ENCODE peak calls at places on chromosomes 16 and 17, in eight cellular contexts. O is transverse colon, Q is stomach, M is sigmoid colon, A is SK-N-SH, T is K562, Y is ovary, P is A549. E is an unnamed sample. For H3K4me1, the result is how much of the 10 kb centered on the place peaks cover.

GRCh38 chr17:19724501-19725420 is 8.4 kb upstream of the SLC47A2 start:
- DNase-seq in T (no peak), Y (peak), O (peak), M (peak), A (no peak), Q (peak), P (no peak), E (peak)

GRCh38 chr17:43599835-43600234 is 53.7 kb upstream of the ETV4 start:
- DNase-seq in Q (no peak), P (no peak), A (no peak), M (no peak), O (no peak), T (no peak), Y (no peak), E (no peak)

GRCh38 chr17:17824119-17824779 is 12.5 kb downstream of the SREBF1 start:
- DNase-seq in Q (no peak), T (no peak), O (no peak), A (peak), Y (no peak), P (no peak), M (no peak), E (peak)

GRCh38 chr16:13093676-13094075 is 192.3 kb downstream of the SHISA9 start:
- DNase-seq in P (no peak), Y (no peak), T (no peak), O (no peak), M (no peak), A (no peak), Q (no peak), E (no peak)

GRCh38 chr16:31460582-31461002 is 1.3 kb downstream of the ARMC5 start:
- DNase-seq in P (no peak), Y (no peak), A (peak), O (no peak), T (no peak), Q (no peak), M (peak), E (no peak)

GRCh38 chr16:65618335-65618734 is 496.5 kb upstream of the CDH11 start:
- DNase-seq in Y (no peak), T (no peak), O (no peak), Q (no peak), A (peak), P (no peak), M (no peak), E (no peak)

GRCh38 chr17:72555052-72555451 is 434.2 kb downstream of the SOX9 start:
- DNase-seq in M (no peak), A (no peak), O (no peak), P (no peak), Y (no peak), T (no peak), Q (no peak), E (no peak)

GRCh38 chr17:64632606-64633005 is 29.5 kb downstream of the SMURF2 start:
- DNase-seq in Y (no peak), A (no peak), P (no peak), O (no peak), Q (no peak), T (no peak), M (no peak), E (no peak)

GRCh38 chr16:50326835-50327465 is 41.8 kb downstream of the BRD7 start:
- DNase-seq in M (no peak), P (no peak), Q (no peak), Y (no peak), O (no peak), T (peak), A (no peak), E (no peak)

GRCh38 chr17:29070795-29071194 is 27.9 kb downstream of the PIPOX start:
- DNase-seq in O (no peak), Q (no peak), M (no peak), A (no peak), Y (no peak), P (no peak), T (no peak), E (no peak)

GRCh38 chr16:28063047-28063521 is 430 bp downstream of the GSG1L start:
- DNase-seq in T (no peak), O (no peak), Q (no peak), A (peak), P (no peak), M (no peak), Y (no peak), E (no peak)

GRCh38 chr17:5416886-5417285 is 2.6 kb downstream of the NUP88 start:
- DNase-seq in T (no peak), Q (no peak), P (no peak), O (peak), M (no peak), Y (no peak), A (no peak), E (no peak)

GRCh38 chr17:70934834-70935233 is 765.5 kb downstream of the KCNJ2 start:
- DNase-seq in A (no peak), M (no peak), O (no peak), P (no peak), Q (no peak), T (no peak), Y (no peak), E (no peak)

GRCh38 chr17:79444226-79444625 is 166.6 kb downstream of the RBFOX3 start:
- DNase-seq in Y (no peak), A (no peak), Q (no peak), T (no peak), M (no peak), O (no peak), P (no peak), E (no peak)

GRCh38 chr17:63827801-63828221 is 348 bp upstream of the FTSJ3 start:
- DNase-seq in O (no peak), P (no peak), A (no peak), Y (no peak), T (no peak), Q (no peak), M (no peak), E (no peak)

GRCh38 chr16:89841275-89841674 is 13.0 kb downstream of the SPIRE2 start:
- DNase-seq in Q (no peak), O (peak), T (no peak), Y (no peak), A (peak), M (no peak), P (no peak), E (no peak)

GRCh38 chr16:28597692-28598261 is 927 bp upstream of the SULT1A2 start:
- DNase-seq in P (no peak), Q (no peak), M (no peak), A (no peak), T (peak), O (no peak), Y (no peak), E (peak)

GRCh38 chr17:72445055-72445991 is 324.5 kb downstream of the SOX9 start:
- DNase-seq in T (no peak), Y (no peak), A (no peak), P (peak), O (peak), M (no peak), Q (peak), E (peak)

GRCh38 chr17:72671034-72671433 is 421.5 kb downstream of the SLC39A11 start:
- DNase-seq in A (no peak), T (no peak), Y (no peak), O (no peak), M (no peak), Q (no peak), P (no peak), E (no peak)

GRCh38 chr17:35536664-35537160 is 766 bp downstream of the SLFN12L start:
- DNase-seq in Q (no peak), A (no peak), Y (no peak), M (no peak), O (no peak), P (no peak), T (no peak), E (no peak)

GRCh38 chr16:31880322-31880979 is 6.8 kb downstream of the ZNF267 start:
- DNase-seq in A (no peak), P (no peak), Q (no peak), O (no peak), Y (no peak), T (peak), M (no peak), E (no peak)

GRCh38 chr16:88352261-88353200 is 30.2 kb upstream of the ZNF469 start:
- DNase-seq in Y (no peak), A (peak), T (no peak), P (no peak), M (peak), Q (no peak), O (no peak), E (no peak)

GRCh38 chr17:63790057-63790456 is 16.1 kb downstream of the DDX42 start:
- DNase-seq in A (no peak), Y (no peak), T (no peak), P (no peak), M (no peak), Q (no peak), O (no peak), E (no peak)

GRCh38 chr17:57242148-57242547 is 14.2 kb upstream of the MSI2 start:
- DNase-seq in M (no peak), O (no peak), A (no peak), Y (peak), Q (no peak), T (no peak), P (no peak), E (no peak)

GRCh38 chr16:76639685-76640289 is 362.6 kb downstream of the CNTNAP4 start:
- DNase-seq in P (peak), T (peak), Q (no peak), M (no peak), Y (no peak), O (no peak), A (peak), E (no peak)

GRCh38 chr16:56388209-56388608 is 37.1 kb downstream of the AMFR start:
- DNase-seq in O (no peak), Q (no peak), A (no peak), Y (no peak), M (no peak), P (no peak), T (no peak), E (no peak)

GRCh38 chr17:42387663-42388380 is 420 bp downstream of the STAT3 start:
- DNase-seq in P (no peak), O (peak), Y (no peak), Q (peak), M (peak), A (peak), T (peak), E (peak)

GRCh38 chr17:19343256-19343630 is 19.3 kb downstream of the B9D1 start:
- DNase-seq in T (no peak), Q (no peak), M (peak), A (no peak), P (no peak), Y (no peak), O (no peak), E (no peak)

GRCh38 chr16:87653234-87653633 is 50.9 kb downstream of the JPH3 start:
- DNase-seq in M (no peak), T (peak), Q (no peak), O (no peak), Y (no peak), P (peak), A (peak), E (no peak)

GRCh38 chr17:11135819-11136218 is 105.2 kb upstream of the SHISA6 start:
- DNase-seq in M (no peak), Q (no peak), A (no peak), Y (no peak), T (no peak), P (no peak), O (no peak), E (no peak)

GRCh38 chr16:26442333-26442732 is 624.4 kb upstream of the C16orf82 start:
- DNase-seq in Q (no peak), A (no peak), Y (no peak), O (no peak), M (no peak), P (no peak), T (no peak), E (no peak)

GRCh38 chr16:57012353-57012752 is 23.0 kb downstream of the NLRC5 start:
- DNase-seq in Q (no peak), T (no peak), P (no peak), A (no peak), O (no peak), M (no peak), Y (no peak), E (no peak)

GRCh38 chr17:64420143-64420670 is 28.7 kb upstream of the MILR1 start:
- DNase-seq in Y (no peak), O (no peak), A (peak), T (peak), P (peak), Q (no peak), M (no peak), E (peak)

GRCh38 chr17:78040561-78041400 is 82.3 kb downstream of the TNRC6C start:
- DNase-seq in A (peak), Y (peak), T (no peak), M (peak), P (peak), O (peak), Q (peak), E (peak)

GRCh38 chr16:3665508-3665907 is 11.0 kb downstream of the DNASE1 start:
- DNase-seq in A (no peak), Y (no peak), M (no peak), O (no peak), P (no peak), Q (no peak), T (no peak), E (no peak)

GRCh38 chr16:88349903-88350900 is 32.6 kb upstream of the ZNF469 start:
- DNase-seq in O (no peak), T (no peak), A (peak), P (no peak), Q (no peak), Y (no peak), M (peak), E (no peak)

GRCh38 chr17:18084256-18084655 is 3.5 kb upstream of the DRG2 start:
- DNase-seq in T (no peak), O (no peak), Y (no peak), Q (no peak), M (no peak), P (no peak), A (no peak), E (no peak)

GRCh38 chr16:11498683-11499082 is 88.0 kb downstream of the LITAF start:
- DNase-seq in P (no peak), T (no peak), Q (no peak), O (no peak), Y (no peak), A (no peak), M (no peak), E (no peak)

GRCh38 chr16:11499295-11500089 is 87.2 kb downstream of the LITAF start:
- DNase-seq in O (no peak), P (peak), A (peak), Q (peak), T (no peak), Y (no peak), M (no peak), E (no peak)

GRCh38 chr16:11497851-11498289 is 88.8 kb downstream of the LITAF start:
- DNase-seq in A (no peak), T (no peak), P (no peak), Q (no peak), Y (no peak), O (no peak), M (no peak), E (no peak)

GRCh38 chr16:11495066-11495407 is 91.7 kb downstream of the LITAF start:
- DNase-seq in O (no peak), M (no peak), T (no peak), Y (no peak), A (peak), Q (no peak), P (no peak), E (no peak)

GRCh38 chr16:11497329-11497805 is 89.4 kb downstream of the LITAF start:
- DNase-seq in M (peak), O (peak), A (peak), Q (peak), T (no peak), Y (peak), P (peak), E (peak)
- TF ChIP-seq CTCF in M (no peak), O (no peak), A (peak), Q (no peak), T (no peak), Y (no peak), P (no peak), E (no peak)

DNA sequence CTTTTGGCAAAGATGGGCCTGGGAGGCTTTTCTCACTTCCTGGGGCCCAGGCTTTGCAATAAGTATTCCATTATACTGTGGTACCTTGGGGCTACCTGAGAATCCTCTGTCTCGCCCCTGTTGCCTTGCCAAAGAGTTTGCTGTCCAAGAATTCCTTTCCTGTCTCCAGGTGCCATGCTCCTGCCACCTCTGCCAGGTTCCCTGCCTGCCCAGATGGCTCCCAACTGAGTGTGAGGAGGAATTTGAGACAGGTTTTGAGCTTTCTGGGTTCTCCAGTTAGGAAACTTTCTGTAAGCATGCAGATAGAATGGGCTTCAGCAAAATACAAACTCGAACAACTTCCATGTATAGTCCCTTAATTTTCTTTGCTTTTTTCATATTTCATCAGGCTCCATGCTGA is 5.8 kb downstream of the MAPT start:
- DNase-seq in Y (no peak), M (no peak), Q (no peak), P (no peak), O (no peak), T (no peak), A (no peak), E (no peak)
- H3K4me1 ChIP-seq in Y (under half), M (under half), Q (under half), P (under half), O (under half), T (under half), A (under half), E (under half)

GRCh38 chr17:1087381-1088241 is 90.7 kb downstream of the TIMM22 start:
- DNase-seq in T (peak), O (peak), A (peak), P (peak), M (peak), Q (peak), Y (no peak), E (peak)
- TF ChIP-seq EP300 in T (no peak), O (no peak), A (no peak), P (no peak), M (no peak), Q (no peak), Y (no peak), E (no peak)

DNA sequence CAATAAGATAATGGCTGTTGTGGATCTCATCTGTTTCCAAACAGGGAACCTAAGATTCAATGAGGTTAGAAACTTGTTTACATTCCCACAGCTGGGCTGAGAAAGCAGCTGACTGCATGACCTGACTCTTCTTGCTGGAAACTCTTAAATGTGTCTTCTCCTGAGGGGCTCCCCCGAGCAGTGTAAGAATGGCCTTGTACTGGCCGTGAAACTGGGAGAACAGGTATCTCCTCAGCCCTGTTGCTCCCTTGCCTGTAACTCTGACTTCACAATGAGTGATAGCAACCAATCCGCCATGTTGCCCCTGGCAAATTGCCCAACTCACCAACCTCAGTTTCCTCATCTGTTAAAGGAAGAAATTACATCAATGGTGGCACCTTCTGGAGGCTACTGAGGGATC is 59.1 kb upstream of the CCL2 start:
- DNase-seq in M (no peak), O (no peak), A (no peak), P (no peak), Q (no peak), T (no peak), Y (no peak), E (no peak)
- TF ChIP-seq CTCF in M (no peak), O (no peak), A (no peak), P (no peak), Q (no peak), T (no peak), Y (no peak), E (no peak)

DNA sequence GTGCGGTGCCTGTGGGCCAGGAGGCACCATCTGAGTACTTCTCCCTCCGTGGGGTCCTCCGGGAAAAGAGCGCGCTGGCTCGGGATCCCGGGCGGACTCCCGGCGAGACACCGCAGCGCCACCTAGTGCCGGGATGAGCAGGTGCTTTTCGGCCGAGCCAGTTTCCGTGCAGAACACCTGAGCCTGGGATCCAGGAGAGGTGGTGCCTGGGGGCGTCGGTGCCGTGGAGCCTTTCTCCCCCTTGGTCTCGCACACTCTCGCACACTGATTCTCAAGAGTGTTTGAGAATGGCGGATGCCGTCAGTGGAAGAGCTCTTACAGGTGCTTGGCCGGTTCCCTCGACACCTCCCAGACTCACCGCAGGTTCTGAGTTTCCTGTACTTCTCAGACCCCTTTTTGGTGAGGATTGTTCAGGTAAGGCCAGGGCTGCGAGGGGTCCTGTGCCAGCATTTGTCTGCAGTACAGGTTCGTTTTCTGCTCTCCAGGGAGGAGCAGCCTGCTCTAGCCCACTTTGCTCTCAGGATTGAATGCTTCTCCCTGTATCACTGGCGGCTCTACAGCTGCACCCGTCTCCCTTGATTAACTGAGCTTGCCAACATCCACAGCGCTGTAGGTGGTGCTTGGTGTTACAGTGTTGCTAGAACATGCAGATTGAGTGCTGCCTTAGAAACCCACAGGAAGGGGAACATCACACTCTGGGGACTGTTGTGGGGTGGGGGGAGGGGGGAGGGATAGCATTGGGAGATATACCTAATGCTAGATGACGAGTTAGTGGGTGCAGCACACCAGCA is 23.4 kb downstream of the TBCD start:
- DNase-seq in O (peak), Y (peak), Q (peak), A (peak), T (peak), P (peak), M (peak), E (peak)
- H3K4me1 ChIP-seq in O (under half), Y (under half), Q (under half), A (under half), T (under half), P (under half), M (under half), E (under half)

DNA sequence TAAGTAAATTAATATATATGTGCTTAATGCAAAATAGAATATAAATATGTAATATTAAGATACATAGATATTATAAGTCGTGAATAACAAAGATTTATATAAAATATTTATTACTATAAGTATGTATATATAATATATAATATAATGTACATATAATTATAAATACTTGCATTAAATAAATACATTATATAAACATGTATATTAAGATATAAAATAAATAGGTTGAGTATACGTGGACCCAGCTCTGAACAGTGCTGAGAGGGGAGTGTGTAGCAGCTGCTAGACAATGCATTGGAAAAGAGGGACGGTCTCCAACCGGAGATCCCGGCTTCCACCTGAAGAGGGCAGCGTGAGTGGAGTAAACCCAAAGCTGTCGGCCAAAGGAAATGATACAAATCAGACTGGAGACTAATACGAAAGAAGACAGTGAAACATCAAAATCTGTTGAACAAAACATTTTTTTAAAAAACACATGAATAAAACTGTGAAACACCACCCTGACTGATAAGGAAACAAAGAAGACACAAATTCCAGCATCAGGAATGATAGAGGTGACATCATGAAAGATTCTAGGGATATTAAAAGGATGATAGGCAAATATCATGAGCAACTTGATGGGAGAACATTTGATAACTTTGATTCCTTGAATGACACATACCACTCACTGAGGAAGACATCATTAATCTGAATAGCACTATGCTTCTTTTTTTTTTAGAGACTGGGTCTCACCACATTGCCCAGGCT is 125.4 kb upstream of the CHMP6 start:
- DNase-seq in Y (peak), A (peak), P (peak), O (peak), Q (peak), M (peak), T (peak), E (no peak)
- TF ChIP-seq EP300 in Y (no peak), A (no peak), P (no peak), O (no peak), Q (no peak), M (no peak), T (no peak), E (no peak)

E was measured in upper lobe of left lung.